ENCODE peak calls at places on chromosomes 13 and 19, in eight cellular contexts. One of them, this sample, is unnamed.

GRCh38 chr13:113069861-113070805 is 35.5 kb upstream of the F7 start:
- DNase-seq in HFF-Myc: no peak
- DNase-seq in uterus: no peak
- DNase-seq in brain microvascular endothelial cell: no peak
- DNase-seq in stomach: no peak
- DNase-seq in left ventricle myocardium inferior: no peak
- DNase-seq in AG04450: no peak
- DNase-seq in cardiac fibroblast: no peak
- DNase-seq in this sample: no peak

GRCh38 chr13:113968463-113969310 is 5.2 kb downstream of the C13orf46 start:
- DNase-seq in HFF-Myc: no peak
- DNase-seq in uterus: no peak
- DNase-seq in brain microvascular endothelial cell: no peak
- DNase-seq in stomach: no peak
- DNase-seq in left ventricle myocardium inferior: peak; percentile 4
- DNase-seq in AG04450: no peak
- DNase-seq in cardiac fibroblast: no peak
- DNase-seq in this sample: no peak

GRCh38 chr19:3248728-3249315 is 24.4 kb downstream of the CELF5 start:
- DNase-seq in HFF-Myc: no peak
- DNase-seq in uterus: no peak
- DNase-seq in brain microvascular endothelial cell: no peak
- DNase-seq in stomach: no peak
- DNase-seq in left ventricle myocardium inferior: no peak
- DNase-seq in AG04450: no peak
- DNase-seq in cardiac fibroblast: no peak
- DNase-seq in this sample: no peak

GRCh38 chr13:76667551-76667950 is 218.7 kb downstream of the KCTD12 start:
- DNase-seq in HFF-Myc: no peak
- DNase-seq in uterus: peak; percentile 37
- DNase-seq in brain microvascular endothelial cell: peak; percentile 61
- DNase-seq in stomach: no peak
- DNase-seq in left ventricle myocardium inferior: no peak
- DNase-seq in AG04450: peak; percentile 29
- DNase-seq in cardiac fibroblast: peak; percentile 87
- DNase-seq in this sample: no peak

GRCh38 chr19:30208661-30209060 is 163.5 kb upstream of the ZNF536 start:
- DNase-seq in HFF-Myc: no peak
- DNase-seq in uterus: no peak
- DNase-seq in brain microvascular endothelial cell: no peak
- DNase-seq in stomach: no peak
- DNase-seq in left ventricle myocardium inferior: no peak
- DNase-seq in AG04450: no peak
- DNase-seq in cardiac fibroblast: no peak
- DNase-seq in this sample: no peak

GRCh38 chr19:49556412-49557398 is 23.7 kb downstream of the NOSIP start:
- DNase-seq in HFF-Myc: no peak
- DNase-seq in uterus: no peak
- DNase-seq in brain microvascular endothelial cell: no peak
- DNase-seq in stomach: no peak
- DNase-seq in left ventricle myocardium inferior: no peak
- DNase-seq in AG04450: no peak
- DNase-seq in cardiac fibroblast: no peak
- DNase-seq in this sample: no peak

GRCh38 chr13:25253702-25254101 is 33.6 kb downstream of the MTMR6 start:
- DNase-seq in HFF-Myc: no peak
- DNase-seq in uterus: no peak
- DNase-seq in brain microvascular endothelial cell: no peak
- DNase-seq in stomach: no peak
- DNase-seq in left ventricle myocardium inferior: no peak
- DNase-seq in AG04450: no peak
- DNase-seq in cardiac fibroblast: peak; percentile 6
- DNase-seq in this sample: peak; percentile 59

GRCh38 chr19:35309481-35310279 is 17.7 kb downstream of the MAG start:
- DNase-seq in HFF-Myc: no peak
- DNase-seq in uterus: no peak
- DNase-seq in brain microvascular endothelial cell: peak; percentile 28
- DNase-seq in stomach: no peak
- DNase-seq in left ventricle myocardium inferior: no peak
- DNase-seq in AG04450: no peak
- DNase-seq in cardiac fibroblast: peak; percentile 93
- DNase-seq in this sample: peak; percentile 18

GRCh38 chr13:23271331-23271730 is 90.6 kb downstream of the SGCG start:
- DNase-seq in HFF-Myc: no peak
- DNase-seq in uterus: no peak
- DNase-seq in brain microvascular endothelial cell: no peak
- DNase-seq in stomach: no peak
- DNase-seq in left ventricle myocardium inferior: no peak
- DNase-seq in AG04450: no peak
- DNase-seq in cardiac fibroblast: no peak
- DNase-seq in this sample: no peak

GRCh38 chr13:76210262-76210661 is 574.1 kb downstream of the LMO7 start:
- DNase-seq in HFF-Myc: no peak
- DNase-seq in uterus: no peak
- DNase-seq in brain microvascular endothelial cell: peak; percentile 39
- DNase-seq in stomach: no peak
- DNase-seq in left ventricle myocardium inferior: peak; percentile 47
- DNase-seq in AG04450: no peak
- DNase-seq in cardiac fibroblast: peak; percentile 2
- DNase-seq in this sample: no peak

GRCh38 chr19:10651821-10652220 is 2.3 kb upstream of the ILF3 start:
- DNase-seq in HFF-Myc: no peak
- DNase-seq in uterus: no peak
- DNase-seq in brain microvascular endothelial cell: no peak
- DNase-seq in stomach: no peak
- DNase-seq in left ventricle myocardium inferior: no peak
- DNase-seq in AG04450: no peak
- DNase-seq in cardiac fibroblast: no peak
- DNase-seq in this sample: no peak

GRCh38 chr19:10653482-10653731 is 739 bp upstream of the ILF3 start:
- DNase-seq in HFF-Myc: no peak
- DNase-seq in uterus: no peak
- DNase-seq in brain microvascular endothelial cell: no peak
- DNase-seq in stomach: no peak
- DNase-seq in left ventricle myocardium inferior: no peak
- DNase-seq in AG04450: no peak
- DNase-seq in cardiac fibroblast: no peak
- DNase-seq in this sample: no peak

GRCh38 chr19:10654610-10655456 is 687 bp downstream of the ILF3 start:
- DNase-seq in HFF-Myc: no peak
- DNase-seq in uterus: peak; percentile 60
- DNase-seq in brain microvascular endothelial cell: no peak
- DNase-seq in stomach: peak; percentile 35
- DNase-seq in left ventricle myocardium inferior: peak; percentile 47
- DNase-seq in AG04450: no peak
- DNase-seq in cardiac fibroblast: peak; percentile 41
- DNase-seq in this sample: no peak

GRCh38 chr19:10653732-10654609 is at the start of gene ILF3:
- DNase-seq in HFF-Myc: peak; percentile 100
- DNase-seq in uterus: peak; percentile 100
- DNase-seq in brain microvascular endothelial cell: peak; percentile 100
- DNase-seq in stomach: peak; percentile 100
- DNase-seq in left ventricle myocardium inferior: peak; percentile 100
- DNase-seq in AG04450: peak; percentile 100
- DNase-seq in cardiac fibroblast: peak; percentile 100
- DNase-seq in this sample: peak; percentile 99

GRCh38 chr19:10655457-10656312 is 1.5 kb downstream of the ILF3 start:
- DNase-seq in HFF-Myc: no peak
- DNase-seq in uterus: no peak
- DNase-seq in brain microvascular endothelial cell: peak; percentile 41
- DNase-seq in stomach: no peak
- DNase-seq in left ventricle myocardium inferior: no peak
- DNase-seq in AG04450: no peak
- DNase-seq in cardiac fibroblast: peak; percentile 20
- DNase-seq in this sample: no peak
- TF ChIP-seq CTCF in HFF-Myc: no peak
- TF ChIP-seq CTCF in uterus: no peak
- TF ChIP-seq CTCF in brain microvascular endothelial cell: peak; percentile 37
- TF ChIP-seq CTCF in stomach: no peak
- TF ChIP-seq CTCF in left ventricle myocardium inferior: no peak
- TF ChIP-seq CTCF in AG04450: no peak
- TF ChIP-seq CTCF in cardiac fibroblast: peak; percentile 10
- TF ChIP-seq CTCF in this sample: peak; percentile 23

GRCh38 chr13:97249797-97250495 is 27.8 kb downstream of the MBNL2 start:
- DNase-seq in HFF-Myc: no peak
- DNase-seq in uterus: no peak
- DNase-seq in brain microvascular endothelial cell: no peak
- DNase-seq in stomach: no peak
- DNase-seq in left ventricle myocardium inferior: no peak
- DNase-seq in AG04450: no peak
- DNase-seq in cardiac fibroblast: no peak
- DNase-seq in this sample: no peak

GRCh38 chr13:97246596-97246995 is 24.5 kb downstream of the MBNL2 start:
- DNase-seq in HFF-Myc: no peak
- DNase-seq in uterus: no peak
- DNase-seq in brain microvascular endothelial cell: no peak
- DNase-seq in stomach: no peak
- DNase-seq in left ventricle myocardium inferior: no peak
- DNase-seq in AG04450: no peak
- DNase-seq in cardiac fibroblast: peak; percentile 46
- DNase-seq in this sample: no peak

GRCh38 chr13:97248243-97248642 is 26.1 kb downstream of the MBNL2 start:
- DNase-seq in HFF-Myc: no peak
- DNase-seq in uterus: no peak
- DNase-seq in brain microvascular endothelial cell: no peak
- DNase-seq in stomach: no peak
- DNase-seq in left ventricle myocardium inferior: no peak
- DNase-seq in AG04450: no peak
- DNase-seq in cardiac fibroblast: no peak
- DNase-seq in this sample: no peak

GRCh38 chr13:97250560-97250959 is 28.4 kb downstream of the MBNL2 start:
- DNase-seq in HFF-Myc: no peak
- DNase-seq in uterus: no peak
- DNase-seq in brain microvascular endothelial cell: no peak
- DNase-seq in stomach: no peak
- DNase-seq in left ventricle myocardium inferior: no peak
- DNase-seq in AG04450: no peak
- DNase-seq in cardiac fibroblast: peak; percentile 46
- DNase-seq in this sample: no peak

DNA sequence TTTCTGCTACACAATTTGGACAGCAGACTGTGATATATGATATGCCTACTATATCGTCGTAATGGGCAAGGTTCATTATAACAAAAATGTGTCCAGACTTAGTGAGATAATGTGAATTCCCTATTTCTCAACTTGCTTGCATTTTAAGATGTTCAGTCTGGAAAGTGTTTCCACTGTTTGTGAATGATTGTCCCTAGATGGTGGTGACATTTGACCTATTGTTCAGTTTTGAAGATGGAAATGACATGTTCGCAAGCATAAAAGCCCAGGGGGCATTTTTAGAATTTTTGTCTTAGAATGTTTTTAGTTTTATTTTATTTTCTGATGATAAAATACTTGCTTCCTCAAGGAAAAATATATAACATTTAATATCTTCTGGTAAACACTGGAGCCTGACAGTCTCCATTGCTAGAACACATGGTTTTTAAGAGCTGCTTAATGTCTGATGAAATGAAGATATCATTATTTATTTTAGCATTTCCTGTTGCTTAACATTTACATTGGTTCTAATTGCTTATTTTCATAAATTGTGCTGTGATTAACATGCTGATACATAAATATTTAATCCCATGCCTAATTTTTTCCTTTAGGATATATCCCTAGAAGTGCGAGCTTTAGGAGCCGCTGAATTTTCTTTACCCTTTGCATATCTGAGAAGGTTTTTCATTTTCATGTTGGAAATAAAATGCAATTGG is 27.1 kb downstream of the MBNL2 start:
- DNase-seq in HFF-Myc: no peak
- DNase-seq in uterus: no peak
- DNase-seq in brain microvascular endothelial cell: no peak
- DNase-seq in stomach: no peak
- DNase-seq in left ventricle myocardium inferior: no peak
- DNase-seq in AG04450: no peak
- DNase-seq in cardiac fibroblast: peak; percentile 86
- DNase-seq in this sample: no peak
- H3K4me3 ChIP-seq in HFF-Myc: no peak overlapping the region
- H3K4me3 ChIP-seq in uterus: no peak overlapping the region
- H3K4me3 ChIP-seq in brain microvascular endothelial cell: no peak overlapping the region
- H3K4me3 ChIP-seq in stomach: peak overlapping the region; percentile 1
- H3K4me3 ChIP-seq in left ventricle myocardium inferior: peak overlapping the region; percentile 15
- H3K4me3 ChIP-seq in AG04450: no peak overlapping the region
- H3K4me3 ChIP-seq in cardiac fibroblast: no peak overlapping the region
- H3K4me3 ChIP-seq in this sample: no peak overlapping the region

DNA sequence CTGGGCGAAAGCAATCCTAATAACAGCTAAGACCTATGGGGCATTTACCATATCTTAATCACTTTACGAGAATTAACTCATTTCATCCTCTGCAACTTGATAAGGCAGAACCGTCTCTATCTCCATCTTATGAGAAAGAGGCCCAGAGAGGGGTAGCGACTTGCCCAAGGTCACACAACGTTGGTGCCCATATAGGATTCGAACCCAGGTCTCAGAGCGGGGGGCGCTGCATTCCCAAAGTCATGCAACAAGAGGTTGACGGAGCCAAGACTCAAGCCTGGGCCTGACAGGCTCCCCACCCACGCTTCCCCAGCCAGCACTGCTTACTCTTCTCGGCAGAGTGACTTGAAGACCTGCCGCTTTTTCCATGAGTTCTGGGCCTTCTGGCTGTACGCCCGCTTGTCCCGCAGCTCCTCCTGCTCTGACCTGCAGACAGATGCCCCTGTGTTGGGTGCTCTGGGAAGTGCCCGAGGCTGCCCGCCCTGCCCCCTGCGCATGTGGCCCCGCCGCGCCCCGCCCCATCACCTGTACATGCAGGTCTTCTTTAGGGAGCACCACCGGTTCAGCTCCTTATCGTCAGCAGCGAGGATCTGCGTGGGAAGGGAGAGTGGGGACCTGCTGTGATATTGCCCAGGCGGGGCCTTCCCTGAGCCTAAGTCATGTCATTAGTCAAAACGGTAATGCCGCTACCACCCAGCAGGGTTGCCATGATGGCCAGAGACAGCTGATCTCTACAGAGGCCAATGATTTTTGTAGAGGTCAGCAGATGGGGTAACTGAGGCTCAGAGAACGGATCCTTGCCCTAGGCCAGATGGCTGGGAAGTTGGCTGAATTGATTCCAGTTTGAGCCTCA is 10.8 kb downstream of the KRI1 start:
- DNase-seq in HFF-Myc: no peak
- DNase-seq in uterus: no peak
- DNase-seq in brain microvascular endothelial cell: no peak
- DNase-seq in stomach: no peak
- DNase-seq in left ventricle myocardium inferior: no peak
- DNase-seq in AG04450: no peak
- DNase-seq in cardiac fibroblast: no peak
- DNase-seq in this sample: no peak
- TF ChIP-seq CTCF in HFF-Myc: peak; percentile 6
- TF ChIP-seq CTCF in uterus: no peak
- TF ChIP-seq CTCF in brain microvascular endothelial cell: peak; percentile 41
- TF ChIP-seq CTCF in stomach: no peak
- TF ChIP-seq CTCF in left ventricle myocardium inferior: no peak
- TF ChIP-seq CTCF in AG04450: no peak
- TF ChIP-seq CTCF in cardiac fibroblast: no peak
- TF ChIP-seq CTCF in this sample: peak; percentile 8

DNA sequence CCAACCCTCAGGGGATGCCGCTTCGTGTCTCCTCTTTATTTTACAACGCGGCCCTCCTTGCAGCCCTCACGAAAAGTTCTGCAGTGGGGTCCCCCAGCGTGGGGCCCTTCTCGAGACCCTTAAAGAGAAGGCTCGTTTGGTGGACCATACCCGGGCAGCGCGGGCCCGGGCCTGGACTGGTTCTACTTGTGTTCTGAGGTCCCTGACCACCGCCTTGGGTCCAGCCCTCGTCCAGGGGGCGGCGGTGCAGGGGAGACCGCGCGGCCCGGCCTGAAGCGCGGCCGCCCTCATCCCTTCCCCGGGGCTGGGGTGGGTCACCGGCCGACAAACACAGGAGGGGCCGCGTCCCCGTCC is 400 bp upstream of the SERP2 start:
- DNase-seq in HFF-Myc: no peak
- DNase-seq in uterus: no peak
- DNase-seq in brain microvascular endothelial cell: no peak
- DNase-seq in stomach: no peak
- DNase-seq in left ventricle myocardium inferior: no peak
- DNase-seq in AG04450: no peak
- DNase-seq in cardiac fibroblast: no peak
- DNase-seq in this sample: no peak
- H3K4me3 ChIP-seq in HFF-Myc: peak overlapping the region; percentile 41
- H3K4me3 ChIP-seq in uterus: peak overlapping the region; percentile 45
- H3K4me3 ChIP-seq in brain microvascular endothelial cell: peak overlapping the region; percentile 57
- H3K4me3 ChIP-seq in stomach: peak overlapping the region; percentile 67
- H3K4me3 ChIP-seq in left ventricle myocardium inferior: peak overlapping the region; percentile 85
- H3K4me3 ChIP-seq in AG04450: peak overlapping the region; percentile 60
- H3K4me3 ChIP-seq in cardiac fibroblast: peak overlapping the region; percentile 52
- H3K4me3 ChIP-seq in this sample: peak overlapping the region; percentile 65